ENCODE peak calls at places on chromosomes 5 and 9, in eight cellular contexts. One of them, this sample, is unnamed.

GRCh38 chr5:312845-313244 is 8.7 kb upstream of the AHRR start:
- DNase-seq in adrenal gland: no peak
- DNase-seq in colonic mucosa: no peak
- DNase-seq in heart right ventricle: no peak
- DNase-seq in endodermal cell: no peak
- DNase-seq in upper lobe of right lung: no peak
- DNase-seq in pancreas: no peak
- DNase-seq in GM23248: no peak
- DNase-seq in this sample: no peak

GRCh38 chr9:72485821-72486605 is 35.4 kb upstream of the TMC1 start:
- DNase-seq in endodermal cell: no peak
- DNase-seq in pancreas: no peak
- DNase-seq in colonic mucosa: no peak
- DNase-seq in heart right ventricle: no peak
- DNase-seq in adrenal gland: no peak
- DNase-seq in upper lobe of right lung: no peak
- DNase-seq in GM23248: peak
- DNase-seq in this sample: no peak

GRCh38 chr5:38515648-38516047 is 40.8 kb downstream of the LIFR start:
- DNase-seq in upper lobe of right lung: no peak
- DNase-seq in GM23248: peak
- DNase-seq in adrenal gland: no peak
- DNase-seq in pancreas: no peak
- DNase-seq in endodermal cell: no peak
- DNase-seq in heart right ventricle: no peak
- DNase-seq in colonic mucosa: no peak
- DNase-seq in this sample: no peak

GRCh38 chr5:135645336-135645735 is 66.5 kb upstream of the CXCL14 start:
- DNase-seq in adrenal gland: no peak
- DNase-seq in colonic mucosa: no peak
- DNase-seq in heart right ventricle: no peak
- DNase-seq in upper lobe of right lung: no peak
- DNase-seq in pancreas: no peak
- DNase-seq in endodermal cell: no peak
- DNase-seq in GM23248: no peak
- DNase-seq in this sample: no peak

GRCh38 chr9:6214451-6214850 is 1.2 kb upstream of the IL33 start:
- DNase-seq in adrenal gland: no peak
- DNase-seq in heart right ventricle: no peak
- DNase-seq in GM23248: peak
- DNase-seq in upper lobe of right lung: no peak
- DNase-seq in endodermal cell: no peak
- DNase-seq in colonic mucosa: no peak
- DNase-seq in pancreas: no peak
- DNase-seq in this sample: no peak

GRCh38 chr5:42648036-42648435 is 108.6 kb upstream of the CCDC152 start:
- DNase-seq in adrenal gland: no peak
- DNase-seq in pancreas: no peak
- DNase-seq in upper lobe of right lung: no peak
- DNase-seq in colonic mucosa: no peak
- DNase-seq in endodermal cell: no peak
- DNase-seq in GM23248: no peak
- DNase-seq in heart right ventricle: no peak
- DNase-seq in this sample: no peak

GRCh38 chr5:134026521-134027202 is 21.9 kb upstream of the VDAC1 start:
- DNase-seq in endodermal cell: peak
- DNase-seq in adrenal gland: peak
- DNase-seq in GM23248: peak
- DNase-seq in pancreas: peak
- DNase-seq in colonic mucosa: peak
- DNase-seq in upper lobe of right lung: no peak
- DNase-seq in heart right ventricle: no peak
- DNase-seq in this sample: no peak

GRCh38 chr5:94378062-94378461 is 240.3 kb downstream of the KIAA0825 start:
- DNase-seq in GM23248: no peak
- DNase-seq in heart right ventricle: no peak
- DNase-seq in endodermal cell: no peak
- DNase-seq in upper lobe of right lung: no peak
- DNase-seq in colonic mucosa: no peak
- DNase-seq in pancreas: no peak
- DNase-seq in adrenal gland: no peak
- DNase-seq in this sample: no peak

GRCh38 chr5:110616009-110616408 is 110.5 kb downstream of the TMEM232 start:
- DNase-seq in upper lobe of right lung: no peak
- DNase-seq in pancreas: no peak
- DNase-seq in heart right ventricle: no peak
- DNase-seq in adrenal gland: no peak
- DNase-seq in endodermal cell: no peak
- DNase-seq in colonic mucosa: no peak
- DNase-seq in GM23248: no peak
- DNase-seq in this sample: no peak

GRCh38 chr9:126462617-126463016 is 136.0 kb downstream of the MVB12B start:
- DNase-seq in heart right ventricle: no peak
- DNase-seq in pancreas: no peak
- DNase-seq in adrenal gland: no peak
- DNase-seq in upper lobe of right lung: peak
- DNase-seq in endodermal cell: peak
- DNase-seq in GM23248: no peak
- DNase-seq in colonic mucosa: no peak
- DNase-seq in this sample: no peak

GRCh38 chr9:28024616-28025147 is 451.4 kb upstream of the C9orf72 start:
- DNase-seq in endodermal cell: no peak
- DNase-seq in upper lobe of right lung: no peak
- DNase-seq in pancreas: no peak
- DNase-seq in GM23248: no peak
- DNase-seq in colonic mucosa: no peak
- DNase-seq in heart right ventricle: no peak
- DNase-seq in adrenal gland: no peak
- DNase-seq in this sample: no peak

GRCh38 chr9:29830815-29831214 is 2257.5 kb upstream of the C9orf72 start:
- DNase-seq in adrenal gland: no peak
- DNase-seq in pancreas: no peak
- DNase-seq in upper lobe of right lung: no peak
- DNase-seq in heart right ventricle: no peak
- DNase-seq in colonic mucosa: peak
- DNase-seq in endodermal cell: peak
- DNase-seq in GM23248: peak
- DNase-seq in this sample: no peak

GRCh38 chr5:74257645-74258328 is 382.7 kb downstream of the ENC1 start:
- DNase-seq in endodermal cell: peak
- DNase-seq in pancreas: no peak
- DNase-seq in colonic mucosa: peak
- DNase-seq in upper lobe of right lung: no peak
- DNase-seq in adrenal gland: peak
- DNase-seq in GM23248: peak
- DNase-seq in heart right ventricle: peak
- DNase-seq in this sample: no peak

GRCh38 chr9:98957826-98958225 is 14.1 kb downstream of the COL15A1 start:
- DNase-seq in adrenal gland: no peak
- DNase-seq in pancreas: no peak
- DNase-seq in endodermal cell: no peak
- DNase-seq in GM23248: no peak
- DNase-seq in upper lobe of right lung: no peak
- DNase-seq in colonic mucosa: no peak
- DNase-seq in heart right ventricle: no peak
- DNase-seq in this sample: no peak

GRCh38 chr5:78504726-78505431 is 143.7 kb downstream of the LHFPL2 start:
- DNase-seq in upper lobe of right lung: no peak
- DNase-seq in heart right ventricle: peak
- DNase-seq in GM23248: peak
- DNase-seq in endodermal cell: peak
- DNase-seq in adrenal gland: peak
- DNase-seq in pancreas: peak
- DNase-seq in colonic mucosa: peak
- DNase-seq in this sample: peak

GRCh38 chr5:6522983-6523382 is 74.3 kb downstream of the UBE2QL1 start:
- DNase-seq in endodermal cell: no peak
- DNase-seq in heart right ventricle: no peak
- DNase-seq in colonic mucosa: no peak
- DNase-seq in adrenal gland: no peak
- DNase-seq in pancreas: no peak
- DNase-seq in upper lobe of right lung: no peak
- DNase-seq in GM23248: no peak
- DNase-seq in this sample: no peak

GRCh38 chr5:140402258-140403074 is 833 bp downstream of the ANKHD1 start:
- DNase-seq in GM23248: peak
- DNase-seq in heart right ventricle: peak
- DNase-seq in pancreas: peak
- DNase-seq in colonic mucosa: peak
- DNase-seq in endodermal cell: peak
- DNase-seq in adrenal gland: peak
- DNase-seq in upper lobe of right lung: peak
- DNase-seq in this sample: no peak

GRCh38 chr9:6413365-6414263 is 615 bp downstream of the UHRF2 start:
- DNase-seq in adrenal gland: no peak
- DNase-seq in endodermal cell: peak
- DNase-seq in colonic mucosa: peak
- DNase-seq in pancreas: peak
- DNase-seq in GM23248: peak
- DNase-seq in upper lobe of right lung: peak
- DNase-seq in heart right ventricle: peak
- DNase-seq in this sample: peak

GRCh38 chr5:94268226-94268625 is 350.2 kb downstream of the KIAA0825 start:
- DNase-seq in GM23248: no peak
- DNase-seq in endodermal cell: no peak
- DNase-seq in colonic mucosa: no peak
- DNase-seq in heart right ventricle: no peak
- DNase-seq in pancreas: no peak
- DNase-seq in adrenal gland: no peak
- DNase-seq in upper lobe of right lung: no peak
- DNase-seq in this sample: no peak

GRCh38 chr5:109653042-109653441 is 36.7 kb upstream of the MAN2A1 start:
- DNase-seq in adrenal gland: no peak
- DNase-seq in GM23248: no peak
- DNase-seq in upper lobe of right lung: no peak
- DNase-seq in endodermal cell: no peak
- DNase-seq in colonic mucosa: no peak
- DNase-seq in heart right ventricle: no peak
- DNase-seq in pancreas: no peak
- DNase-seq in this sample: no peak

GRCh38 chr9:105637787-105638395 is 24.4 kb upstream of the TAL2 start:
- DNase-seq in colonic mucosa: no peak
- DNase-seq in pancreas: no peak
- DNase-seq in adrenal gland: no peak
- DNase-seq in heart right ventricle: no peak
- DNase-seq in endodermal cell: no peak
- DNase-seq in upper lobe of right lung: no peak
- DNase-seq in GM23248: peak
- DNase-seq in this sample: no peak

GRCh38 chr5:107553063-107553676 is 117.6 kb downstream of the EFNA5 start:
- DNase-seq in adrenal gland: no peak
- DNase-seq in GM23248: peak
- DNase-seq in endodermal cell: no peak
- DNase-seq in colonic mucosa: no peak
- DNase-seq in pancreas: no peak
- DNase-seq in heart right ventricle: no peak
- DNase-seq in upper lobe of right lung: no peak
- DNase-seq in this sample: no peak

GRCh38 chr5:173197375-173197891 is 37.6 kb downstream of the NKX2-5 start:
- DNase-seq in heart right ventricle: peak
- DNase-seq in adrenal gland: no peak
- DNase-seq in colonic mucosa: no peak
- DNase-seq in pancreas: no peak
- DNase-seq in upper lobe of right lung: no peak
- DNase-seq in GM23248: peak
- DNase-seq in endodermal cell: no peak
- DNase-seq in this sample: no peak

GRCh38 chr9:37121881-37122280 is 1.5 kb downstream of the ZCCHC7 start:
- DNase-seq in adrenal gland: no peak
- DNase-seq in pancreas: no peak
- DNase-seq in heart right ventricle: no peak
- DNase-seq in colonic mucosa: no peak
- DNase-seq in upper lobe of right lung: no peak
- DNase-seq in GM23248: peak
- DNase-seq in endodermal cell: no peak
- DNase-seq in this sample: no peak
- H3K27ac ChIP-seq in adrenal gland: peak
- H3K27ac ChIP-seq in pancreas: no peak
- H3K27ac ChIP-seq in heart right ventricle: no peak
- H3K27ac ChIP-seq in colonic mucosa: no peak
- H3K27ac ChIP-seq in upper lobe of right lung: no peak
- H3K27ac ChIP-seq in GM23248: peak
- H3K27ac ChIP-seq in endodermal cell: no peak
- H3K27ac ChIP-seq in this sample: no peak

GRCh38 chr9:16625106-16625505 is 245.4 kb downstream of the BNC2 start:
- DNase-seq in GM23248: no peak
- DNase-seq in pancreas: no peak
- DNase-seq in endodermal cell: no peak
- DNase-seq in colonic mucosa: no peak
- DNase-seq in adrenal gland: no peak
- DNase-seq in upper lobe of right lung: no peak
- DNase-seq in heart right ventricle: no peak
- DNase-seq in this sample: no peak
- H3K27ac ChIP-seq in GM23248: no peak
- H3K27ac ChIP-seq in pancreas: no peak
- H3K27ac ChIP-seq in endodermal cell: no peak
- H3K27ac ChIP-seq in colonic mucosa: no peak
- H3K27ac ChIP-seq in adrenal gland: no peak
- H3K27ac ChIP-seq in upper lobe of right lung: no peak
- H3K27ac ChIP-seq in heart right ventricle: no peak
- H3K27ac ChIP-seq in this sample: no peak

DNA sequence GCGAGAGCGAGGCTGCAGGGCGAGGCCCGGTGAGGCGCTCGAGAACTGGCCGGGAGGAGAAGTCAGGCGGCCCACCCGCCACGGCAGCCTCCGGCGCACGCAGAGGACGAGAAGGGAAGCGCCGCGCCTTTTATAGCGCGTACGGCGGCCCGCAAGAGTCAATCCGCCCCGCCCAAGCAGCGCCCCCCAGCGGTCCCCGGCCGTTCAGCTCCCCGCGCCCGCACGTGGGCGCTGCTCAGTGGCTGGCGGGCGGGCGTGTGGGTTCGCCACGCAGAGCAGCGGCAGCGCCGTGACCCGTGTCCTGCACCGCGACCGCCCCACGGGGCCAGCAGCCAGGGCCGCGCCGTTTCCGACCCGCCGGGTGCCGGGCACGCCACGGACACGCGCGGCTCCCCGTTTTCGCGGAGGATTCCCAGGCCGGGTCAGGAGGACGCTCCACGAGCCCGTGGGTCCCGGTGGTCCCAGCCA is 14.6 kb downstream of the LCN10 start:
- DNase-seq in GM23248: peak
- DNase-seq in heart right ventricle: peak
- DNase-seq in endodermal cell: peak
- DNase-seq in adrenal gland: peak
- DNase-seq in pancreas: peak
- DNase-seq in upper lobe of right lung: peak
- DNase-seq in colonic mucosa: peak
- DNase-seq in this sample: peak
- H3K27ac ChIP-seq in GM23248: peak
- H3K27ac ChIP-seq in heart right ventricle: peak
- H3K27ac ChIP-seq in endodermal cell: no peak
- H3K27ac ChIP-seq in adrenal gland: peak
- H3K27ac ChIP-seq in pancreas: peak
- H3K27ac ChIP-seq in upper lobe of right lung: peak
- H3K27ac ChIP-seq in colonic mucosa: peak
- H3K27ac ChIP-seq in this sample: peak

DNA sequence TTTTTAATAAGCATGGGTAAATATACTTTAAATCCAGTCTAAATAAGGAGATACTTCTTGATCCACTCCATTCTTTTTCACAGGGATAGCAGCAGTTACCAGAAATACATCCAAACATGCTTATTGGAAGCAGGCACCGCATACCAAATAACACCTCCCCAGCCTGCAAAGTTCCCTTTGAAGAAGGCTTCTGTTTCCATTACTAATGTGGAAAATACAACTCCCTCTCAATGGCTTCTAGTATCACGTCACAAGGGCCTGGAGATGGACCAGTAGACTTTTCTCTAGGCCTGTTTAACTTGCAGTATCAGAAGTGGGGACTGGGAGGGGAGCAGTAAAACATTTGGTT is 20.8 kb downstream of the TMEM245 start:
- DNase-seq in colonic mucosa: no peak
- DNase-seq in endodermal cell: no peak
- DNase-seq in adrenal gland: no peak
- DNase-seq in heart right ventricle: no peak
- DNase-seq in GM23248: peak
- DNase-seq in upper lobe of right lung: no peak
- DNase-seq in pancreas: no peak
- DNase-seq in this sample: no peak
- H3K27ac ChIP-seq in colonic mucosa: no peak
- H3K27ac ChIP-seq in endodermal cell: peak
- H3K27ac ChIP-seq in adrenal gland: peak
- H3K27ac ChIP-seq in heart right ventricle: peak
- H3K27ac ChIP-seq in GM23248: peak
- H3K27ac ChIP-seq in upper lobe of right lung: peak
- H3K27ac ChIP-seq in pancreas: no peak
- H3K27ac ChIP-seq in this sample: peak